ENCODE peak calls at places on chromosomes 2 and 18, in five cellular contexts. R, Z, S, I and U are unnamed samples.
A peak's percentile ranks its signal among the peaks of the same experiment; 100 is the strongest.

GRCh38 chr2:213202006-213202405 is 50.6 kb upstream of the IKZF2 start:
- DNase-seq in R (no peak), Z (no peak), S (no peak), I (no peak), U (peak; percentile 6)

GRCh38 chr2:233961905-233962304 is 44.7 kb downstream of the TRPM8 start:
- DNase-seq in Z (no peak), I (no peak), R (no peak), S (no peak), U (no peak)

GRCh38 chr2:102736174-102736606 is 25.6 kb upstream of the TMEM182 start:
- DNase-seq in R (no peak), S (no peak), Z (peak; percentile 35), I (no peak), U (peak; percentile 53)

GRCh38 chr2:192194065-192194865 is 468 bp downstream of the TMEFF2 start:
- DNase-seq in Z (no peak), I (no peak), S (peak; percentile 31), R (peak; percentile 60), U (peak; percentile 1)

GRCh38 chr2:111679202-111679601 is 204.8 kb downstream of the ANAPC1 start:
- DNase-seq in Z (no peak), S (no peak), R (no peak), I (no peak), U (no peak)

GRCh38 chr2:105739408-105739807 is 5.3 kb upstream of the NCK2 start:
- DNase-seq in R (no peak), S (no peak), Z (no peak), I (no peak), U (no peak)

GRCh38 chr2:198408171-198408570 is 603.8 kb downstream of the PLCL1 start:
- DNase-seq in Z (no peak), R (no peak), S (no peak), I (no peak), U (no peak)

GRCh38 chr2:242075163-242075562 is 205.6 kb downstream of the RTP5 start:
- DNase-seq in I (no peak), Z (no peak), S (no peak), R (no peak), U (no peak)

GRCh38 chr18:79548077-79548450 is 131.5 kb upstream of the CTDP1 start:
- DNase-seq in S (no peak), I (no peak), Z (peak; percentile 11), R (peak; percentile 57), U (no peak)

GRCh38 chr2:240787521-240788472 is 32.2 kb downstream of the KIF1A start:
- DNase-seq in R (peak; percentile 62), I (no peak), S (peak; percentile 22), Z (no peak), U (no peak)

GRCh38 chr2:47003641-47004427 is 88.2 kb upstream of the MCFD2 start:
- DNase-seq in S (no peak), R (no peak), I (no peak), Z (no peak), U (no peak)

GRCh38 chr2:134244091-134244490 is 9.8 kb upstream of the MGAT5 start:
- DNase-seq in I (no peak), R (no peak), S (no peak), Z (no peak), U (no peak)

GRCh38 chr2:221600388-221600787 is 28.3 kb upstream of the EPHA4 start:
- DNase-seq in I (no peak), Z (no peak), R (no peak), S (no peak), U (no peak)

GRCh38 chr2:187424156-187424555 is 23.9 kb downstream of the CALCRL start:
- DNase-seq in S (no peak), I (no peak), Z (no peak), R (no peak), U (no peak)

GRCh38 chr18:79796531-79797390 is 977 bp upstream of the KCNG2 start:
- DNase-seq in S (no peak), R (peak; percentile 59), I (no peak), Z (no peak), U (no peak)

GRCh38 chr2:125588780-125589179 is 1067.2 kb upstream of the GYPC start:
- DNase-seq in I (no peak), R (no peak), S (no peak), Z (no peak), U (no peak)

GRCh38 chr18:49018961-49019445 is 68.2 kb upstream of the SMAD7 start:
- DNase-seq in I (no peak), S (no peak), Z (peak; percentile 18), R (peak; percentile 32), U (no peak)

GRCh38 chr2:44233450-44234128 is 41.7 kb upstream of the SLC3A1 start:
- DNase-seq in Z (no peak), S (no peak), I (no peak), R (no peak), U (no peak)

GRCh38 chr18:78677483-78678317 is 301.9 kb upstream of the SALL3 start:
- DNase-seq in R (no peak), S (no peak), I (no peak), Z (peak; percentile 9), U (no peak)

GRCh38 chr2:157246212-157247067 is 11.1 kb upstream of the GALNT5 start:
- DNase-seq in I (no peak), Z (no peak), S (no peak), R (no peak), U (no peak)

GRCh38 chr2:128390256-128390990 is 71.8 kb upstream of the HS6ST1 start:
- DNase-seq in R (peak; percentile 29), Z (no peak), I (no peak), S (peak; percentile 6), U (no peak)

GRCh38 chr18:35949903-35950627 is 22.4 kb upstream of the RMP24 start:
- DNase-seq in S (peak; percentile 52), I (no peak), R (peak; percentile 73), Z (peak; percentile 55), U (peak; percentile 44)

GRCh38 chr2:42954227-42954962 is 162.0 kb upstream of the HAAO start:
- DNase-seq in R (no peak), Z (no peak), S (no peak), I (no peak), U (no peak)

GRCh38 chr2:49687873-49688272 is 533.6 kb upstream of the FSHR start:
- DNase-seq in R (no peak), S (no peak), Z (no peak), I (no peak), U (no peak)

GRCh38 chr18:8480506-8481328 is 128.5 kb upstream of the RAB12 start:
- DNase-seq in S (peak; percentile 61), Z (peak; percentile 34), R (peak; percentile 73), I (no peak), U (peak; percentile 51)

GRCh38 chr2:8554296-8554806 is 127.5 kb upstream of the ID2 start:
- DNase-seq in Z (peak; percentile 22), I (no peak), S (no peak), R (peak; percentile 42), U (no peak)

GRCh38 chr18:63590368-63590767 is 3.2 kb downstream of the SERPINB13 start:
- DNase-seq in Z (no peak), I (no peak), R (no peak), S (no peak), U (peak; percentile 39)

GRCh38 chr18:61400714-61401113 is 67.5 kb downstream of the CDH20 start:
- DNase-seq in Z (no peak), S (no peak), I (no peak), R (no peak), U (no peak)

GRCh38 chr2:121346886-121347285 is 61.9 kb upstream of the TFCP2L1 start:
- DNase-seq in R (peak; percentile 14), S (no peak), I (no peak), Z (no peak), U (no peak)

GRCh38 chr2:145524836-145525235 is 1004.9 kb upstream of the ZEB2 start:
- DNase-seq in I (no peak), Z (no peak), S (no peak), R (no peak), U (no peak)

GRCh38 chr2:503288-503999 is 173.8 kb downstream of the TMEM18 start:
- DNase-seq in Z (no peak), S (no peak), R (no peak), I (peak; percentile 49), U (no peak)

GRCh38 chr2:85243101-85244072 is 84.4 kb downstream of the TGOLN2 start:
- DNase-seq in Z (peak; percentile 38), I (no peak), R (peak; percentile 76), S (peak; percentile 71), U (peak; percentile 81)

DNA sequence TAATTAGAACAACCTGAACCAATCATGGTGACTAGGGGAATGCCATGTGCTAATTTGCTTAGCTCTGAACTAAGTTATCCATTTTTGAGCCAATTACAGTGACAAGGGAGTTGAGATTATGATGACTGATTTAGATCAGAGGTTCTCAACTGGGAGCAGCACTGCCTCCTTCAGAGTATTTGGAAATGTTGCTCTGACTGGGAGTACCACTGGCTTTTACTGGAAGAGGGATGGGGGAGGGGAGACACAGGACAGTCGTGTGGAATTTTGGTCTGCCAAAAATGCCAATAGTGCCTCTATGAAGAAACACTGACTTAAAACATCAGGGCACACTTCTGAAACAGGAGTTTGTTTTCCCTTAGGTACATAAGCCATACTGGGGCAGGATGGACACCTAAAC is 48.1 kb upstream of the VPS54 start:
- DNase-seq in I (no peak), S (no peak), R (no peak), Z (no peak), U (no peak)
- H3K27ac ChIP-seq in I (no peak overlapping the region), S (no peak overlapping the region), R (no peak overlapping the region), Z (no peak overlapping the region), U (no peak overlapping the region)

DNA sequence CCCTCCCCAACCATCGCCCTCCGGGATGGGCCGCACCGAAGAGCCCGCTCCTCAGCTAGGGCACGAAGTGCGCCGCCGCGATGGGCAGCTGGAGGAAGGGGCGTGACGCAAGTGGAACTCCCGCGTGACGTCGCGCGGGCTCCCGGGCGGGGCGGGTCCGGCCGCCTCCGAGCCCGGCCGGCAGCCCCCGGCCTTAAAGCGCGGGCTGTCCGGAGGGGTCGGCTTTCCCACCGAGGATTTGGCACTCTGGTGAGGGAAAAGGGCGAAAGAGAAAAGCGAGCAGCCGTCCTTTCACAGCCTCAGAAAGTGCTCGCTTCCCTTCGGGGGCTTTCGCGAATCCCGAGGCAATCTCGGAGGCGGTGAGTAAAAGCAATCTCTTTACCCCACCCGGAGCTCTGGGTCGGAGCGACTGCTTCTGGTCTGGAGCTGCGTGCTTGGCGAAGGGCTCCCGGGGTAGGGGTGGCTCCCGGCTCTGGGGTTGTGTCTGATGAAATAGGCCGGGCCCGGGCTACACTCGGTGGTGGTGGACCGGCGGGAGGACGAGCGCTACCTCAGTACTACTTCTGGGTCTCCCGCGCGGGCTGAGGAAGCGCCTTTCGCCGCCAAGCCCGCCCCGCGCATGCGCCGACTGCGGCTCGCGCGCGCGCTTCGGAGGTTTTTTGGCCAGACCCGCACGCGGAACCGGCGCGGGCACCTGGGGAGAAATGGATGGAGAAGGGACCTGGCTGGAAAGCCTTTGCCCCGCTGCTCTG is at the start of gene RBBP8:
- DNase-seq in Z (peak; percentile 88), I (peak; percentile 94), S (peak; percentile 87), R (peak; percentile 90), U (peak; percentile 83)
- TF ChIP-seq POLR2A in Z (no peak), I (no peak), S (no peak), R (peak; percentile 77), U (peak; percentile 83)

DNA sequence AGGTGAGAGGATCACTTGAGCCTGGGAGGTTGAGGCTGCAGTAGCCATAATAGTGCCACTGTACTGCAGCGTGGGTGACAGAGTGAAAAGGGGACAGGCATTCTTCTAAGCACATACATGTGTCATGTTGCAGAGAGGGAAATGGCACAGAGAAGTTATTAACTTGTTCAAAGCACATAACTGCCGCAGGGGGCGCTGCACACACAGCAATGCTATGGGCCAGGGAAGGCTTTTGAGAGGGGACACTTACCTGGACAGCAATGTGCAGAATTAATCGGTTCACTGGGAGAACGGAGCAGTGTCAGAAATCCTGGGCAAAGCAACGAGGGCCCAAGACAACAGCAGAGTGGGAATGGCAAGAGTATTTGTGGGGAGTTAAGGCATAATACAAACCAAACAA is 2.4 kb downstream of the SCYGR8 start:
- DNase-seq in S (no peak), Z (no peak), R (no peak), I (no peak), U (no peak)
- TF ChIP-seq CTCF in S (peak; percentile 13), Z (no peak), R (no peak), I (no peak), U (no peak)

GRCh38 chr18:21306368-21306767 is 64.3 kb downstream of the GREB1L start:
- DNase-seq in R (no peak), S (no peak), I (no peak), Z (no peak), U (no peak)
- H3K27ac ChIP-seq in R (no peak overlapping the region), S (no peak overlapping the region), I (no peak overlapping the region), Z (no peak overlapping the region), U (no peak overlapping the region)